ENCODE peak calls at places on chromosomes 2 and 18, in nine cellular contexts. K is psoas muscle; X is IMR-90; O is CD8-positive, alpha-beta T cell; Y is heart left ventricle; C is stomach; Q is adrenal gland; N is spleen; A is GM23248. V is an unnamed sample. For H3K4me1, the result is how much of the 10 kb centered on the place peaks cover.

GRCh38 chr2:64222351-64222750 is 78.1 kb upstream of the PELI1 start:
- DNase-seq in N (no peak), Q (peak), K (no peak), Y (no peak), X (peak), A (peak), C (no peak), O (no peak), V (no peak)

GRCh38 chr2:111986116-111986900 is 68.8 kb upstream of the TMEM87B start:
- DNase-seq in Q (no peak), Y (no peak), A (peak), C (no peak), N (no peak), X (peak), K (no peak), O (no peak), V (no peak)

GRCh38 chr2:112001942-112002341 is 53.1 kb upstream of the TMEM87B start:
- DNase-seq in Y (no peak), Q (no peak), K (no peak), X (no peak), O (no peak), A (no peak), N (no peak), C (no peak), V (no peak)

GRCh38 chr2:23411752-23412431 is 26.9 kb downstream of the KLHL29 start:
- DNase-seq in X (peak), Y (no peak), C (no peak), Q (no peak), N (no peak), A (peak), K (no peak), O (no peak), V (no peak)

GRCh38 chr2:209431701-209432100 is 7.9 kb downstream of the MAP2 start:
- DNase-seq in C (no peak), O (no peak), A (peak), Q (no peak), N (no peak), Y (no peak), K (no peak), X (peak), V (no peak)

GRCh38 chr2:240438810-240439697 is 3.6 kb downstream of the GPC1 start:
- DNase-seq in C (no peak), O (no peak), Y (peak), K (peak), A (no peak), N (peak), Q (peak), X (no peak), V (no peak)

GRCh38 chr18:3273042-3273441 is 11.1 kb downstream of the MYL12B start:
- DNase-seq in O (no peak), Y (no peak), N (no peak), X (no peak), A (no peak), Q (no peak), K (no peak), C (no peak), V (no peak)

GRCh38 chr2:206858972-206859739 is 80.2 kb upstream of the CPO start:
- DNase-seq in O (peak), K (no peak), Y (no peak), A (no peak), C (no peak), X (no peak), Q (no peak), N (no peak), V (no peak)

GRCh38 chr2:45874324-45874723 is 222.8 kb downstream of the PRKCE start:
- DNase-seq in A (no peak), K (peak), O (no peak), Y (peak), Q (peak), X (no peak), C (peak), N (no peak), V (peak)

GRCh38 chr2:169757356-169757755 is 23.7 kb downstream of the KLHL23 start:
- DNase-seq in Y (no peak), X (no peak), N (no peak), C (no peak), K (no peak), A (no peak), O (no peak), Q (no peak), V (no peak)
- H3K4me3 ChIP-seq in Y (no peak), X (no peak), N (no peak), C (no peak), K (no peak), A (no peak), O (no peak), Q (no peak), V (no peak)

GRCh38 chr2:96795076-96795475 is 21.0 kb upstream of the CNNM3 start:
- DNase-seq in Q (no peak), N (peak), Y (no peak), O (no peak), K (no peak), X (no peak), A (no peak), C (no peak), V (no peak)

GRCh38 chr2:96792772-96793749 is 23.0 kb upstream of the CNNM3 start:
- DNase-seq in K (no peak), C (no peak), O (no peak), A (no peak), X (no peak), Q (peak), Y (peak), N (peak), V (no peak)

GRCh38 chr2:96788393-96789244 is 27.4 kb upstream of the CNNM3 start:
- DNase-seq in X (peak), N (no peak), Y (peak), A (peak), K (peak), O (no peak), Q (peak), C (peak), V (no peak)

GRCh38 chr2:96789245-96789617 is 26.8 kb upstream of the CNNM3 start:
- DNase-seq in X (no peak), O (no peak), A (no peak), C (no peak), N (no peak), Y (no peak), Q (no peak), K (no peak), V (no peak)
- H3K27ac ChIP-seq in X (no peak), O (no peak), A (no peak), C (no peak), N (no peak), Y (peak), Q (no peak), K (peak), V (peak)

DNA sequence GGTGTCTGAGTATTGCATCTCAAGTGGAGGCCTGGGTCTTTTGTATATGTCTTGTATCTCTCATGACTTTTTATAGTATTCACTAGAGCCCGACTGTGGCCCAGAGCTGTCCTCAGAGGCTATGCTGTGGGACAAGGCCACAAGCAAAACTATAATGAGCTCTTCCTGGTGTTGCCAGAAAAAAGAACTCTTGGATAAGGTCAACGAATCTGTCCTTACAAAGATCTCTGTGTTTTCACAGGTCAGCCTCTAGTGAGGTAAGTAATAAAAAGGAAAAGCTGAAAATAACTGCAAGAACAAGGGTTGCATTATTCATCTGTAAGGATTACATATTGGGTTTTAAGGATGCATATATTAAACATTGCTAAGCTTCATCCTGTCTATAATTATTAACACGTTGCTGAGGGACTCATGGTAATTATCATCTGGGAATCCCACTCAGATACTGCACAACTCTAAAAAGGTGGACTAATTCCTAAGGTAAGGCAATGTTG is 62.8 kb upstream of the ATL2 start:
- DNase-seq in Q (no peak), C (no peak), X (no peak), A (no peak), K (no peak), Y (no peak), N (no peak), O (no peak), V (no peak)
- H3K4me1 ChIP-seq in Q (under half), C (under half), X (under half), A (under half), K (under half), Y (under half), N (under half), O (under half), V (under half)

GRCh38 chr2:102369866-102370265 is 14.3 kb downstream of the IL18R1 start:
- DNase-seq in N (no peak), C (no peak), X (no peak), A (no peak), Q (no peak), Y (no peak), K (no peak), O (no peak), V (no peak)

GRCh38 chr2:102367331-102367971 is 11.9 kb downstream of the IL18R1 start:
- DNase-seq in K (no peak), X (no peak), N (no peak), Q (no peak), C (no peak), A (no peak), Y (no peak), O (peak), V (no peak)

GRCh38 chr2:102366406-102367112 is 11.0 kb downstream of the IL18R1 start:
- DNase-seq in Y (no peak), N (no peak), K (no peak), A (no peak), C (no peak), X (no peak), Q (no peak), O (no peak), V (no peak)

GRCh38 chr2:102365763-102366162 is 10.2 kb downstream of the IL18R1 start:
- DNase-seq in Y (no peak), O (no peak), X (no peak), Q (no peak), A (no peak), N (no peak), K (no peak), C (no peak), V (no peak)

GRCh38 chr2:102368461-102369109 is 13.0 kb downstream of the IL18R1 start:
- DNase-seq in K (no peak), C (no peak), A (no peak), X (no peak), Y (no peak), Q (no peak), O (no peak), N (peak), V (no peak)
- H3K4me3 ChIP-seq in K (no peak), C (no peak), A (no peak), X (no peak), Y (no peak), Q (no peak), O (no peak), N (no peak), V (no peak)

GRCh38 chr18:58967643-58968291 is 103.1 kb downstream of the ZNF532 start:
- DNase-seq in Y (no peak), O (no peak), N (no peak), A (no peak), K (no peak), Q (no peak), X (peak), C (no peak), V (no peak)

GRCh38 chr18:58975296-58975695 is 110.6 kb downstream of the ZNF532 start:
- DNase-seq in N (no peak), Q (no peak), K (no peak), O (no peak), A (no peak), X (no peak), C (no peak), Y (no peak), V (no peak)

GRCh38 chr18:58965930-58966662 is 101.4 kb downstream of the ZNF532 start:
- DNase-seq in O (no peak), X (no peak), K (no peak), C (no peak), Q (no peak), Y (no peak), N (no peak), A (no peak), V (no peak)

GRCh38 chr18:58966704-58967103 is 102.0 kb downstream of the ZNF532 start:
- DNase-seq in C (no peak), O (no peak), X (peak), K (no peak), N (no peak), A (no peak), Q (no peak), Y (no peak), V (no peak)

GRCh38 chr18:58970943-58971799 is 106.5 kb downstream of the ZNF532 start:
- DNase-seq in O (no peak), Y (no peak), X (no peak), A (no peak), C (no peak), K (no peak), Q (no peak), N (no peak), V (no peak)
- H3K27ac ChIP-seq in O (no peak), Y (no peak), X (no peak), A (no peak), C (peak), K (peak), Q (no peak), N (peak), V (no peak)

GRCh38 chr2:54995553-54995952 is 54.7 kb downstream of the RTN4 start:
- DNase-seq in Q (no peak), K (no peak), O (no peak), Y (no peak), A (no peak), X (no peak), N (no peak), C (no peak), V (no peak)

GRCh38 chr2:54997826-54998225 is 52.4 kb downstream of the RTN4 start:
- DNase-seq in X (no peak), O (no peak), C (no peak), Y (no peak), N (no peak), K (no peak), Q (no peak), A (no peak), V (no peak)

GRCh38 chr2:54999182-54999581 is 51.1 kb downstream of the RTN4 start:
- DNase-seq in N (no peak), X (peak), Q (peak), K (no peak), A (peak), O (no peak), C (no peak), Y (no peak), V (no peak)

GRCh38 chr2:55003706-55004639 is 46.3 kb downstream of the RTN4 start:
- DNase-seq in O (no peak), K (no peak), Q (no peak), Y (no peak), N (no peak), A (no peak), C (no peak), X (no peak), V (no peak)

GRCh38 chr2:55000335-55000734 is 49.9 kb downstream of the RTN4 start:
- DNase-seq in A (no peak), Y (no peak), C (no peak), N (no peak), O (no peak), X (no peak), Q (no peak), K (no peak), V (no peak)
- H3K4me1 ChIP-seq in A (half or more), Y (under half), C (half or more), N (half or more), O (under half), X (under half), Q (under half), K (half or more), V (under half)

GRCh38 chr18:26298107-26298506 is 71.9 kb downstream of the TAF4B start:
- DNase-seq in Y (no peak), A (no peak), X (no peak), N (no peak), C (no peak), Q (no peak), K (no peak), O (no peak), V (no peak)
- H3K4me3 ChIP-seq in Y (no peak), A (no peak), X (no peak), N (no peak), C (no peak), Q (no peak), K (no peak), O (no peak), V (no peak)

GRCh38 chr2:17426708-17427107 is 91.5 kb downstream of the RAD51AP2 start:
- DNase-seq in A (no peak), Q (no peak), C (no peak), Y (no peak), K (no peak), X (no peak), N (no peak), O (no peak), V (no peak)

GRCh38 chr2:17430326-17430725 is 87.9 kb downstream of the RAD51AP2 start:
- DNase-seq in K (no peak), X (no peak), Q (no peak), N (no peak), O (no peak), C (no peak), A (no peak), Y (no peak), V (no peak)

GRCh38 chr2:17422066-17422465 is 96.2 kb downstream of the RAD51AP2 start:
- DNase-seq in X (no peak), K (no peak), Y (no peak), A (peak), C (no peak), N (no peak), O (no peak), Q (no peak), V (no peak)

GRCh38 chr2:17429130-17429529 is 89.1 kb downstream of the RAD51AP2 start:
- DNase-seq in C (no peak), N (no peak), Q (no peak), K (no peak), O (no peak), Y (no peak), X (peak), A (peak), V (no peak)

DNA sequence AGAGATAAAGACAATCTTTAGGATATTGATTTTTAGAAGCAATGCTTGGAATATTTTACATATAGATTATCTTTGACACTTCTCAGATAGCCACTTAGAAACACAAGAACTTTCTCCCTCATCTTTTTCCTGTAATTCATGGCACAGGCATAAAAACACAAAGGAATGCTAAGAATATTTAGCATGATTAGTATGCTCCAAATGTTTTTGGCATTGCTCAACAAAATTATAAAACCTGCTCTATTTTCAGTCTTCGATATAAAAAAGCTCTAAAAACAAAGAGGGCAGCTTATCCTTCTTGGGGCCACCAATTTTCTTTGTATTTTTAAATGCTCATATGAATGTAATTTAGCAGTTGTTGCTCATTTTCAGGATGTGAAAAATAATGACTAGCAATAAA is 90.8 kb downstream of the RAD51AP2 start:
- DNase-seq in N (no peak), O (no peak), Y (no peak), C (no peak), A (no peak), X (no peak), Q (no peak), K (no peak), V (no peak)
- H3K27ac ChIP-seq in N (no peak), O (no peak), Y (no peak), C (no peak), A (no peak), X (no peak), Q (no peak), K (no peak), V (no peak)

DNA sequence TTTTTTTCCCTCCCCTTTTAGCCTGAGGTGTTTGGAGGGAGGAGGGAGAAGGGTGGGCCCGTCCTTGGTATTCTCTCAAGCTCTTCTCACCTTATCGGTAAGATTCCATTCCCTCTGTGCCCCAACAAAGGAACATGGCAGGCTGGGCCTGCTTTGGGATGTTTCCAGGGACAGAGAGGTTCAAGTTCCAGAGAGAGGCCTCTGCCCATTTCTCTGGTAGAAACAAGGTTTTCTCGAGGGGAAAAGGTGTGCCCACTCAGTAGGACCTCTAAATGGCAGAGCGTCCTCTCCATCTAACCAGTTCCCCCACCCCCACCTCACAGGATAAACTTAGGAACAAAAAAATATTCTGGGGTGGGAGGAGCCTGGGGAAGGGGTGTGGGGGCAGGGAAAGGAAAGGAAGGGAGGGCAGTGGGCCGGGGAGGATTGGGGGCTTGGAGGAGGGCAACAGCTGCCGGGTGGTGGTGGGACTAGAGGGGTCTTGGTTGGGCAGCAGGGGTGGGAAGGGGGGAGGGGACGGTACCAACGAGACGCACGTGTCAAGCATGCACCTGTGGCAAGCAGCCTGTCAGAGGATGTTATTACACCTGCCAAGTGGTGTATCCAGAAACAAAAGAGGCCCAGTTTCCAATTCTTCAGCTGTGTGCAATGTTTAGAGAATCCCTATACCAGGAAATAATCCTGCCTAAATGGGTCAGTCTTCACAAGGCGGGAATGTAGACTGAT is 2.1 kb downstream of the PCBP1 start:
- DNase-seq in A (peak), N (no peak), K (peak), Q (peak), Y (no peak), X (no peak), O (peak), C (peak), V (no peak)
- H3K4me1 ChIP-seq in A (under half), N (half or more), K (under half), Q (under half), Y (under half), X (under half), O (half or more), C (half or more), V (under half)

GRCh38 chr18:77250501-77250925 is 865 bp downstream of the GALR1 start:
- DNase-seq in Y (no peak), C (no peak), A (no peak), Q (no peak), K (no peak), N (no peak), X (no peak), O (no peak), V (no peak)

GRCh38 chr18:77251730-77252050 is 2.0 kb downstream of the GALR1 start:
- DNase-seq in K (no peak), A (no peak), O (no peak), Q (no peak), Y (no peak), X (no peak), C (no peak), N (no peak), V (no peak)

GRCh38 chr18:77250926-77251729 is 1.5 kb downstream of the GALR1 start:
- DNase-seq in A (peak), X (no peak), K (no peak), O (no peak), N (no peak), Q (no peak), Y (no peak), C (no peak), V (no peak)

GRCh38 chr18:77248873-77249582 is 620 bp upstream of the GALR1 start:
- DNase-seq in N (no peak), A (no peak), Q (no peak), X (no peak), C (no peak), Y (no peak), K (no peak), O (no peak), V (no peak)

DNA sequence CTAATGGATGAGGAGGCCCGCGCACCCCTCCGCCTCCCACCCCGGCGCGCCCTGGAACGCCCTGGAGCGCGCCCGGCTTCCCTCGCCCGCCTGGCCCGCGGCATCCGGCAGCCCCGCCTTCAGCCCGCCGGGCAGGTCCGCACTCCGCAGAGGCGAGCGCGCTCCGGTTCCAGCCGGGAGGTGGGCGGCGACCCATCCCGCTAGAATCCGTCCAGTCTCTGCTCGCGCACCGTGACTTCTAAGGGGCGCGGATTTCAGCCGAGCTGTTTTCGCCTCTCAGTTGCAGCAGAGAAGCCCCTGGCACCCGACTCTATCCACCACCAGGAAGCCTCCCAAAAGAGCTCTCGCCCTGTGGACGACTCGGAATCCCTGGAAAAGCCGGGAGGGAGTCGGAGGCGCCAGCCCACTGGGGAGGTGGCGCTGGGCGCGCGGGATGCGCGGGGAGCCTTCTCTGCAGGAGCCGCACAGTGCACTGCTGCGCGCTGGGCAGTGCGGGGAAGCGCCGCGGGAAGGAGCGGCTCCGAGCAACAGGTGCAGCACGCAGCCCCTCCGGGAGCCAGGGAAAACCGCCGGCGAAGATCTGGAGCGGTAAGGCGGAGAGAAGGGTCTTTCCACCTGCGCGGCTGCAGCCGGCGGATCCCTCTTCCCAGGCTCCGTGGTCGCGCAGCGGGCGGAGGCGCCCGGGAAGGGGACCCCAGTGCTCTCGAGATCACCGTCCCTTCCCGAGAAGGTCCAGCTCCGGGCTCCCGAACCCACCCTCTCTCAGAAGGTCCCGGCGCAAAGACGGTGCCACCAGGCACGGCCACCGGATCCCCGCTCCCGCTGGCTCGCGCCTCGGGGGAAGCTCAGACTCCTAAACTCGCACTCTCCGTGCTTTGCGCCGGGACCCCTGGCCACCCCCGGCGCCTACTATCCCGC is at the start of gene GALR1:
- DNase-seq in O (no peak), A (peak), X (no peak), K (no peak), N (no peak), C (no peak), Y (no peak), Q (no peak), V (no peak)
- H3K4me3 ChIP-seq in O (no peak), A (peak), X (peak), K (peak), N (peak), C (peak), Y (peak), Q (no peak), V (no peak)